ENCODE peak calls at places on chromosomes 16 and 17, in eight cellular contexts. W is anterior cingulate cortex; G is effector CD8-positive, alpha-beta T cell; R is stimulated activated CD8-positive, alpha-beta memory T cell treated with anti-CD3 and anti-CD28 coated beads, Interleukin-7, amount 100 ng/mL, for 1 hour; I is GF-D8; V is EH; C is AG20443; A is amygdala. H is an unnamed sample.

GRCh38 chr16:86074651-86075487 is 175.9 kb downstream of the IRF8 start:
- DNase-seq in G (no peak), I (no peak), V (peak), C (no peak), R (no peak), W (no peak), A (no peak), H (no peak)

GRCh38 chr17:3926860-3927627 is 10.8 kb upstream of the P2RX1 start:
- DNase-seq in W (no peak), R (no peak), C (no peak), V (no peak), G (no peak), A (no peak), I (no peak), H (no peak)

GRCh38 chr16:19167710-19168172 is 299 bp upstream of the SYT17 start:
- DNase-seq in A (peak), V (peak), W (peak), R (no peak), G (no peak), I (no peak), C (peak), H (peak)

GRCh38 chr17:81058263-81058871 is 23.4 kb downstream of the BAIAP2 start:
- DNase-seq in R (no peak), C (no peak), V (no peak), G (no peak), I (no peak), A (no peak), W (no peak), H (no peak)

GRCh38 chr17:38568845-38569510 is 36.8 kb downstream of the SRCIN1 start:
- DNase-seq in G (no peak), R (no peak), I (no peak), V (no peak), A (peak), C (no peak), W (peak), H (no peak)

GRCh38 chr17:3514873-3515272 is 39.1 kb downstream of the ASPA start:
- DNase-seq in R (no peak), C (no peak), I (no peak), W (no peak), A (no peak), V (no peak), G (no peak), H (no peak)

GRCh38 chr17:77734371-77735050 is 224.0 kb upstream of the TNRC6C start:
- DNase-seq in R (no peak), I (no peak), V (peak), W (peak), G (no peak), A (peak), C (peak), H (peak)

GRCh38 chr17:81428121-81428515 is 32.9 kb downstream of the BAHCC1 start:
- DNase-seq in W (peak), V (no peak), C (peak), A (peak), G (no peak), R (no peak), I (peak), H (no peak)

GRCh38 chr17:13114601-13115024 is 96.8 kb upstream of the ELAC2 start:
- DNase-seq in R (no peak), W (no peak), I (no peak), A (no peak), G (no peak), V (peak), C (peak), H (no peak)

GRCh38 chr16:14186007-14186953 is 115.2 kb downstream of the MRTFB start:
- DNase-seq in C (peak), R (no peak), V (peak), A (no peak), W (peak), I (no peak), G (no peak), H (no peak)

GRCh38 chr16:30697264-30698138 is 1.5 kb upstream of the SRCAP start:
- DNase-seq in C (peak), V (peak), G (no peak), R (no peak), A (peak), I (no peak), W (no peak), H (no peak)

GRCh38 chr16:20051147-20051546 is 22.5 kb downstream of the GPR139 start:
- DNase-seq in V (no peak), R (no peak), G (no peak), I (no peak), C (no peak), A (no peak), W (no peak), H (no peak)

GRCh38 chr17:32015245-32016013 is 8.2 kb downstream of the LRRC37B start:
- DNase-seq in G (no peak), V (peak), W (no peak), A (no peak), I (no peak), R (no peak), C (no peak), H (no peak)

GRCh38 chr17:78252111-78252634 is 20.7 kb downstream of the TMEM235 start:
- DNase-seq in W (no peak), C (no peak), V (no peak), R (peak), G (peak), I (no peak), A (no peak), H (no peak)

GRCh38 chr17:7356072-7356549 is 1.2 kb downstream of the TMEM95 start:
- DNase-seq in I (no peak), A (peak), C (peak), R (peak), G (peak), W (peak), V (peak), H (peak)

GRCh38 chr17:40883960-40884359 is 1.1 kb downstream of the KRT20 start:
- DNase-seq in C (no peak), G (no peak), I (no peak), W (no peak), R (no peak), A (no peak), V (no peak), H (no peak)

GRCh38 chr16:165539-166374 is at the start of gene HBM:
- DNase-seq in I (no peak), A (no peak), G (no peak), C (peak), V (no peak), R (no peak), W (no peak), H (no peak)

GRCh38 chr17:78375401-78376079 is 2.9 kb upstream of the PGS1 start:
- DNase-seq in C (peak), V (peak), R (no peak), I (no peak), A (no peak), G (no peak), W (no peak), H (no peak)

GRCh38 chr16:49528035-49528434 is 154.4 kb downstream of the C16orf78 start:
- DNase-seq in A (no peak), R (no peak), W (no peak), V (peak), I (no peak), G (no peak), C (no peak), H (no peak)

GRCh38 chr17:81237591-81238489 is 1.0 kb downstream of the TEPSIN start:
- DNase-seq in A (no peak), I (no peak), W (no peak), G (no peak), C (no peak), V (no peak), R (no peak), H (no peak)

GRCh38 chr17:7588553-7589203 is 1.2 kb downstream of the SOX15 start:
- DNase-seq in W (no peak), I (no peak), A (no peak), G (no peak), C (no peak), R (no peak), V (no peak), H (no peak)

GRCh38 chr16:56613706-56614105 is 5.3 kb downstream of the MT2A start:
- DNase-seq in R (no peak), I (no peak), A (no peak), G (no peak), C (no peak), V (no peak), W (no peak), H (no peak)

GRCh38 chr17:35183332-35183731 is 10.9 kb downstream of the SLC35G3 start:
- DNase-seq in I (no peak), G (no peak), A (no peak), C (no peak), R (no peak), W (no peak), V (no peak), H (no peak)

GRCh38 chr17:7392696-7393612 is 1.4 kb downstream of the PLSCR3 start:
- DNase-seq in G (no peak), V (no peak), C (no peak), R (no peak), I (no peak), W (no peak), A (no peak), H (no peak)

GRCh38 chr17:61323696-61324539 is 75.7 kb upstream of the TBX2 start:
- DNase-seq in I (no peak), R (no peak), V (no peak), A (no peak), G (no peak), C (no peak), W (no peak), H (no peak)

GRCh38 chr17:35046740-35047283 is 16.7 kb downstream of the RFFL start:
- DNase-seq in G (peak), V (no peak), W (no peak), R (no peak), C (no peak), A (no peak), I (no peak), H (no peak)

H was measured in breast epithelium.